ENCODE peak calls at places on chromosomes 3 and 15, in eight cellular contexts. One of them, this sample, is unnamed.

GRCh38 chr15:50685976-50686467 is 575 bp downstream of the TRPM7 start:
- DNase-seq in spleen: peak; percentile 91
- DNase-seq in H1: peak; percentile 72
- DNase-seq in neural progenitor cell: peak; percentile 83
- DNase-seq in mucosa of descending colon: peak; percentile 76
- DNase-seq in HCT116: no peak
- DNase-seq in suprapubic skin: peak; percentile 78
- DNase-seq in heart left ventricle: peak; percentile 84
- DNase-seq in this sample: peak; percentile 73

GRCh38 chr3:39668420-39668819 is 141.0 kb upstream of the MYRIP start:
- DNase-seq in heart left ventricle: no peak
- DNase-seq in neural progenitor cell: peak; percentile 72
- DNase-seq in spleen: no peak
- DNase-seq in HCT116: peak; percentile 47
- DNase-seq in mucosa of descending colon: no peak
- DNase-seq in suprapubic skin: no peak
- DNase-seq in H1: no peak
- DNase-seq in this sample: no peak

GRCh38 chr3:137972401-137972800 is 37.6 kb upstream of the CLDN18 start:
- DNase-seq in spleen: no peak
- DNase-seq in suprapubic skin: no peak
- DNase-seq in mucosa of descending colon: no peak
- DNase-seq in HCT116: no peak
- DNase-seq in H1: no peak
- DNase-seq in neural progenitor cell: no peak
- DNase-seq in heart left ventricle: no peak
- DNase-seq in this sample: no peak

GRCh38 chr15:90075420-90076289 is 26.6 kb downstream of the IDH2 start:
- DNase-seq in heart left ventricle: no peak
- DNase-seq in neural progenitor cell: no peak
- DNase-seq in HCT116: peak; percentile 27
- DNase-seq in spleen: no peak
- DNase-seq in mucosa of descending colon: no peak
- DNase-seq in suprapubic skin: no peak
- DNase-seq in H1: peak; percentile 60
- DNase-seq in this sample: no peak

GRCh38 chr3:165984589-165984988 is 147.4 kb upstream of the BCHE start:
- DNase-seq in spleen: no peak
- DNase-seq in mucosa of descending colon: no peak
- DNase-seq in heart left ventricle: no peak
- DNase-seq in H1: no peak
- DNase-seq in HCT116: no peak
- DNase-seq in suprapubic skin: no peak
- DNase-seq in neural progenitor cell: no peak
- DNase-seq in this sample: no peak

GRCh38 chr15:99421758-99422157 is 144.0 kb upstream of the MEF2A start:
- DNase-seq in suprapubic skin: no peak
- DNase-seq in spleen: no peak
- DNase-seq in mucosa of descending colon: no peak
- DNase-seq in neural progenitor cell: no peak
- DNase-seq in heart left ventricle: no peak
- DNase-seq in H1: no peak
- DNase-seq in HCT116: no peak
- DNase-seq in this sample: no peak

GRCh38 chr3:175266993-175267960 is 408.1 kb downstream of the NAALADL2 start:
- DNase-seq in spleen: no peak
- DNase-seq in H1: no peak
- DNase-seq in HCT116: no peak
- DNase-seq in mucosa of descending colon: no peak
- DNase-seq in heart left ventricle: no peak
- DNase-seq in suprapubic skin: no peak
- DNase-seq in neural progenitor cell: no peak
- DNase-seq in this sample: no peak

GRCh38 chr3:150384517-150385212 is 23.4 kb upstream of the TSC22D2 start:
- DNase-seq in H1: no peak
- DNase-seq in mucosa of descending colon: no peak
- DNase-seq in HCT116: no peak
- DNase-seq in heart left ventricle: no peak
- DNase-seq in spleen: peak; percentile 82
- DNase-seq in suprapubic skin: no peak
- DNase-seq in neural progenitor cell: peak; percentile 58
- DNase-seq in this sample: no peak

GRCh38 chr3:128945041-128945877 is 48.6 kb downstream of the CFAP92 start:
- DNase-seq in H1: peak; percentile 31
- DNase-seq in mucosa of descending colon: no peak
- DNase-seq in neural progenitor cell: no peak
- DNase-seq in HCT116: no peak
- DNase-seq in heart left ventricle: no peak
- DNase-seq in suprapubic skin: peak; percentile 70
- DNase-seq in spleen: no peak
- DNase-seq in this sample: no peak

GRCh38 chr15:76335129-76335850 is 1.3 kb upstream of the ISL2 start:
- DNase-seq in mucosa of descending colon: peak; percentile 55
- DNase-seq in H1: peak; percentile 73
- DNase-seq in spleen: peak; percentile 82
- DNase-seq in neural progenitor cell: peak; percentile 66
- DNase-seq in HCT116: no peak
- DNase-seq in suprapubic skin: no peak
- DNase-seq in heart left ventricle: no peak
- DNase-seq in this sample: no peak

GRCh38 chr15:69957175-69957574 is 140.5 kb downstream of the TLE3 start:
- DNase-seq in HCT116: no peak
- DNase-seq in suprapubic skin: no peak
- DNase-seq in H1: no peak
- DNase-seq in spleen: no peak
- DNase-seq in neural progenitor cell: no peak
- DNase-seq in heart left ventricle: no peak
- DNase-seq in mucosa of descending colon: no peak
- DNase-seq in this sample: no peak

GRCh38 chr3:56042326-56042951 is 425.8 kb downstream of the ERC2 start:
- DNase-seq in heart left ventricle: no peak
- DNase-seq in suprapubic skin: no peak
- DNase-seq in H1: no peak
- DNase-seq in mucosa of descending colon: no peak
- DNase-seq in HCT116: no peak
- DNase-seq in spleen: no peak
- DNase-seq in neural progenitor cell: peak; percentile 62
- DNase-seq in this sample: no peak

GRCh38 chr3:196134691-196135090 is 52.8 kb upstream of the TFRC start:
- DNase-seq in mucosa of descending colon: no peak
- DNase-seq in spleen: no peak
- DNase-seq in suprapubic skin: no peak
- DNase-seq in neural progenitor cell: no peak
- DNase-seq in HCT116: no peak
- DNase-seq in H1: no peak
- DNase-seq in heart left ventricle: no peak
- DNase-seq in this sample: no peak

GRCh38 chr3:170111147-170111771 is 70.3 kb downstream of the PHC3 start:
- DNase-seq in neural progenitor cell: no peak
- DNase-seq in heart left ventricle: no peak
- DNase-seq in HCT116: no peak
- DNase-seq in suprapubic skin: no peak
- DNase-seq in spleen: no peak
- DNase-seq in H1: no peak
- DNase-seq in mucosa of descending colon: no peak
- DNase-seq in this sample: no peak

GRCh38 chr3:172939651-172940293 is 189.2 kb downstream of the ECT2 start:
- DNase-seq in neural progenitor cell: peak; percentile 7
- DNase-seq in H1: no peak
- DNase-seq in heart left ventricle: no peak
- DNase-seq in mucosa of descending colon: no peak
- DNase-seq in suprapubic skin: no peak
- DNase-seq in spleen: no peak
- DNase-seq in HCT116: no peak
- DNase-seq in this sample: no peak

GRCh38 chr15:91469627-91470567 is 369.8 kb downstream of the SV2B start:
- DNase-seq in mucosa of descending colon: peak; percentile 40
- DNase-seq in H1: no peak
- DNase-seq in neural progenitor cell: no peak
- DNase-seq in spleen: peak; percentile 81
- DNase-seq in HCT116: no peak
- DNase-seq in heart left ventricle: no peak
- DNase-seq in suprapubic skin: no peak
- DNase-seq in this sample: no peak

GRCh38 chr3:143600762-143601161 is 247.5 kb downstream of the SLC9A9 start:
- DNase-seq in suprapubic skin: no peak
- DNase-seq in spleen: no peak
- DNase-seq in HCT116: no peak
- DNase-seq in mucosa of descending colon: no peak
- DNase-seq in neural progenitor cell: no peak
- DNase-seq in H1: no peak
- DNase-seq in heart left ventricle: no peak
- DNase-seq in this sample: no peak

GRCh38 chr15:41116116-41116871 is at the start of gene INO80:
- DNase-seq in mucosa of descending colon: peak; percentile 97
- DNase-seq in heart left ventricle: peak; percentile 97
- DNase-seq in H1: peak; percentile 97
- DNase-seq in suprapubic skin: peak; percentile 98
- DNase-seq in neural progenitor cell: peak; percentile 98
- DNase-seq in spleen: peak; percentile 98
- DNase-seq in HCT116: peak; percentile 98
- DNase-seq in this sample: peak; percentile 98

DNA sequence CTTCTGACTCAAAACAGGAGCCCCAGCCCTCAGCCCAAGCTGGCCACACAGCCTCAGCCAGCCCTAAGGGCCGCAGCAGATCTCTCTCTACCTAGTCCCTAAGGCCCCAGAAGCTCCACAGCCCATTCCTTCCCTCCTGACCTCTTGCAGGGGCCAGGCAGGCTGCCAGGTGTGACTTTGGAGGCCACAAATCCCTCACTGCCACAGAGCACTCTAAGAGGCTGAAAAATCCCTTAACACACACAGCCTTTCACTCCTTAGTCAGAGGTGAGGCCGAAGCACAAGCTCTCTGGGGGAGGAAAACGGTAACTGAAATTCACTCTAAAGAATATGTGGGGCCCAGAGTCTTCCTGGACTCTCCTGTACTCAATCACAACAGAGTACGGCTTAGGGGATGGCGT is 23.3 kb downstream of the LRRC2 start:
- DNase-seq in heart left ventricle: no peak
- DNase-seq in H1: no peak
- DNase-seq in neural progenitor cell: no peak
- DNase-seq in HCT116: no peak
- DNase-seq in mucosa of descending colon: no peak
- DNase-seq in suprapubic skin: peak; percentile 56
- DNase-seq in spleen: no peak
- DNase-seq in this sample: peak; percentile 26
- H3K9me3 ChIP-seq in heart left ventricle: no peaks in the 10 kb centered on the region
- H3K9me3 ChIP-seq in H1: no peaks in the 10 kb centered on the region
- H3K9me3 ChIP-seq in neural progenitor cell: no peaks in the 10 kb centered on the region
- H3K9me3 ChIP-seq in HCT116: no peaks in the 10 kb centered on the region
- H3K9me3 ChIP-seq in mucosa of descending colon: no peaks in the 10 kb centered on the region
- H3K9me3 ChIP-seq in suprapubic skin: no peaks in the 10 kb centered on the region
- H3K9me3 ChIP-seq in spleen: no peaks in the 10 kb centered on the region
- H3K9me3 ChIP-seq in this sample: no peaks in the 10 kb centered on the region

GRCh38 chr15:66701422-66702034 is 508 bp upstream of the SMAD6 start:
- DNase-seq in heart left ventricle: peak; percentile 83
- DNase-seq in H1: peak; percentile 83
- DNase-seq in spleen: peak; percentile 89
- DNase-seq in HCT116: peak; percentile 27
- DNase-seq in neural progenitor cell: peak; percentile 77
- DNase-seq in mucosa of descending colon: peak; percentile 80
- DNase-seq in suprapubic skin: no peak
- DNase-seq in this sample: peak; percentile 58
- TF ChIP-seq CTCF in heart left ventricle: no peak
- TF ChIP-seq CTCF in H1: no peak
- TF ChIP-seq CTCF in spleen: no peak
- TF ChIP-seq CTCF in HCT116: no peak
- TF ChIP-seq CTCF in neural progenitor cell: no peak
- TF ChIP-seq CTCF in mucosa of descending colon: no peak
- TF ChIP-seq CTCF in suprapubic skin: no peak
- TF ChIP-seq CTCF in this sample: no peak

GRCh38 chr15:95149036-95149435 is 917.7 kb downstream of the MCTP2 start:
- DNase-seq in heart left ventricle: no peak
- DNase-seq in neural progenitor cell: no peak
- DNase-seq in suprapubic skin: no peak
- DNase-seq in HCT116: no peak
- DNase-seq in mucosa of descending colon: no peak
- DNase-seq in spleen: no peak
- DNase-seq in H1: no peak
- DNase-seq in this sample: no peak
- H3K9me3 ChIP-seq in heart left ventricle: no peaks in the 10 kb centered on the region
- H3K9me3 ChIP-seq in neural progenitor cell: no peaks in the 10 kb centered on the region
- H3K9me3 ChIP-seq in suprapubic skin: no peaks in the 10 kb centered on the region
- H3K9me3 ChIP-seq in HCT116: no peaks in the 10 kb centered on the region
- H3K9me3 ChIP-seq in mucosa of descending colon: no peaks in the 10 kb centered on the region
- H3K9me3 ChIP-seq in spleen: peaks cover 7% of the 10 kb centered on the region
- H3K9me3 ChIP-seq in H1: no peaks in the 10 kb centered on the region
- H3K9me3 ChIP-seq in this sample: no peaks in the 10 kb centered on the region

GRCh38 chr3:49722896-49723295 is 855 bp downstream of the GMPPB start:
- DNase-seq in heart left ventricle: no peak
- DNase-seq in spleen: peak; percentile 83
- DNase-seq in suprapubic skin: peak; percentile 77
- DNase-seq in mucosa of descending colon: no peak
- DNase-seq in H1: peak; percentile 41
- DNase-seq in neural progenitor cell: no peak
- DNase-seq in HCT116: no peak
- DNase-seq in this sample: peak; percentile 18

GRCh38 chr3:49720383-49721164 is 1.1 kb upstream of the AMIGO3 start:
- DNase-seq in spleen: peak; percentile 74
- DNase-seq in heart left ventricle: peak; percentile 23
- DNase-seq in neural progenitor cell: no peak
- DNase-seq in mucosa of descending colon: peak; percentile 25
- DNase-seq in HCT116: no peak
- DNase-seq in H1: no peak
- DNase-seq in suprapubic skin: peak; percentile 77
- DNase-seq in this sample: no peak

GRCh38 chr3:49723301-49723630 is 485 bp downstream of the GMPPB start:
- DNase-seq in H1: no peak
- DNase-seq in spleen: peak; percentile 93
- DNase-seq in heart left ventricle: peak; percentile 75
- DNase-seq in HCT116: peak; percentile 16
- DNase-seq in mucosa of descending colon: peak; percentile 88
- DNase-seq in neural progenitor cell: peak; percentile 58
- DNase-seq in suprapubic skin: peak; percentile 87
- DNase-seq in this sample: peak; percentile 51

GRCh38 chr3:49721861-49722781 is 1.6 kb downstream of the GMPPB start:
- DNase-seq in HCT116: no peak
- DNase-seq in H1: no peak
- DNase-seq in neural progenitor cell: no peak
- DNase-seq in suprapubic skin: peak; percentile 78
- DNase-seq in spleen: peak; percentile 76
- DNase-seq in heart left ventricle: peak; percentile 51
- DNase-seq in mucosa of descending colon: peak; percentile 40
- DNase-seq in this sample: no peak

DNA sequence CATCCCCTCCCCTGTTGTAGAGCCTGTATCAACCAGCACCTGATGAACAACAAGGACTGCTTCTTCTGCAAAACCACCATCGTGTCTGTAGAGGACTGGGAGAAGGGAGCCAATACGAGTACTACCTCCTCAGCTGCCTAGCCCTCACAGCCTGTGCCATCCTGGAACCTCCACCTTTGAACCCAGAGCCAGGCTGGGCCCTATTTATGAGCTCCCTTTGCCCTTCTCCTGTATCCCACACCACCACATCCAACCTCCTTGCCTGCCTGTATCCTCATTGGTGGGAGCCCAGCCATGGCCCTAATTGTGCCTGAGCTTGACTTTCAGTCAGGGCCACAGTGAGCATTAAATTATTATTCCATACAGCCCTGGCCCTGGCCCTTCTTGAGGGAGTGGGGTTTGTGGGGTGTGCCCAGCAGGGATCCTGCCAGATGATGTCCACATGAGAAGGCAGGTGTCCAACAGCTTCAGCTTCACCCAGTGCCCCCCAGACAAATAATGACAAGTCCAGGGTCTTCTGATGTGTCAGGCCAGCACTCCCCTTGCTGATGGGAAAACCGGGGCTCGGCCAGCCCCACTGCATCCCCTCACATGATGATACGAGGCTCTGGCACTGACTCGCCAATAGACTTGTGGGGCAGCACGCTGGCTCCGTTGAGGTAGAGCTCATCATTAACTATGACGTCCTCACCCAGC is 1.8 kb upstream of the AMIGO3 start:
- DNase-seq in suprapubic skin: peak; percentile 41
- DNase-seq in neural progenitor cell: no peak
- DNase-seq in mucosa of descending colon: peak; percentile 32
- DNase-seq in heart left ventricle: peak; percentile 43
- DNase-seq in HCT116: no peak
- DNase-seq in spleen: no peak
- DNase-seq in H1: no peak
- DNase-seq in this sample: peak; percentile 14
- TF ChIP-seq CTCF in suprapubic skin: no peak
- TF ChIP-seq CTCF in neural progenitor cell: no peak
- TF ChIP-seq CTCF in mucosa of descending colon: no peak
- TF ChIP-seq CTCF in heart left ventricle: no peak
- TF ChIP-seq CTCF in HCT116: no peak
- TF ChIP-seq CTCF in spleen: no peak
- TF ChIP-seq CTCF in H1: no peak
- TF ChIP-seq CTCF in this sample: no peak

This sample was measured in left ventricle myocardium inferior.